ENCODE peak calls at places on chromosomes 7 and 10, in eight cellular contexts. I, T, J, W, F, X, V and Y are unnamed samples.
A peak's percentile ranks its signal among the peaks of the same experiment; 100 is the strongest.

GRCh38 chr7:75734586-75735047 is 4.1 kb downstream of the HIP1 start:
- DNase-seq in J (peak; percentile 74), W (no peak), F (no peak), V (no peak), T (no peak), I (no peak), X (no peak), Y (no peak)

GRCh38 chr7:156021476-156021875 is 209.2 kb upstream of the SHH start:
- DNase-seq in X (no peak), W (no peak), J (no peak), I (no peak), T (no peak), F (no peak), V (no peak), Y (no peak)

GRCh38 chr10:26697163-26697921 is at the start of gene PDSS1:
- DNase-seq in T (peak; percentile 76), I (no peak), V (peak; percentile 73), F (no peak), W (peak; percentile 64), X (peak; percentile 63), J (peak; percentile 70), Y (no peak)

GRCh38 chr7:25963733-25964132 is 188.3 kb upstream of the NFE2L3 start:
- DNase-seq in V (no peak), T (no peak), J (no peak), W (peak; percentile 80), X (no peak), I (no peak), F (no peak), Y (no peak)

GRCh38 chr7:8255680-8256656 is 6.0 kb downstream of the ICA1 start:
- DNase-seq in I (no peak), W (no peak), V (no peak), F (no peak), X (no peak), T (no peak), J (no peak), Y (no peak)

GRCh38 chr7:103657474-103657894 is 211.5 kb upstream of the SLC26A5 start:
- DNase-seq in I (no peak), F (no peak), W (no peak), X (no peak), V (no peak), T (no peak), J (no peak), Y (no peak)

GRCh38 chr10:114647545-114648138 is 10.4 kb downstream of the ABLIM1 start:
- DNase-seq in W (no peak), T (no peak), J (peak; percentile 48), F (no peak), X (no peak), I (no peak), V (no peak), Y (no peak)

GRCh38 chr7:21746949-21747348 is 198.8 kb downstream of the CDCA7L start:
- DNase-seq in T (no peak), J (no peak), F (no peak), I (no peak), X (no peak), V (no peak), W (no peak), Y (no peak)

GRCh38 chr7:132947011-132947410 is 134.9 kb downstream of the CHCHD3 start:
- DNase-seq in T (no peak), X (no peak), V (no peak), J (no peak), F (no peak), I (no peak), W (no peak), Y (no peak)

GRCh38 chr10:91198781-91199180 is 21.7 kb upstream of the PCGF5 start:
- DNase-seq in W (no peak), V (no peak), T (no peak), I (no peak), F (no peak), J (peak; percentile 57), X (peak; percentile 51), Y (no peak)

GRCh38 chr7:158395349-158395748 is 192.3 kb downstream of the PTPRN2 start:
- DNase-seq in I (no peak), W (no peak), V (no peak), J (no peak), X (no peak), T (no peak), F (no peak), Y (no peak)

GRCh38 chr10:68249297-68249696 is 17.4 kb upstream of the ATOH7 start:
- DNase-seq in F (no peak), J (no peak), I (no peak), X (no peak), V (no peak), W (no peak), T (no peak), Y (no peak)

GRCh38 chr10:17415046-17415643 is 39.2 kb downstream of the ST8SIA6 start:
- DNase-seq in I (no peak), F (no peak), T (no peak), V (no peak), X (no peak), J (no peak), W (no peak), Y (no peak)

GRCh38 chr10:28593811-28594210 is 60.9 kb downstream of the WAC start:
- DNase-seq in V (no peak), X (no peak), I (no peak), F (no peak), T (no peak), W (no peak), J (no peak), Y (no peak)

GRCh38 chr10:102781089-102781920 is 37.6 kb downstream of the WBP1L start:
- DNase-seq in F (no peak), X (no peak), W (no peak), V (no peak), T (no peak), I (no peak), J (no peak), Y (no peak)

GRCh38 chr7:1666779-1667565 is 3.1 kb upstream of the ELFN1 start:
- DNase-seq in T (no peak), J (no peak), I (no peak), X (no peak), V (peak; percentile 33), W (no peak), F (no peak), Y (no peak)

GRCh38 chr7:4702961-4703512 is 20.9 kb downstream of the FOXK1 start:
- DNase-seq in F (no peak), I (no peak), W (no peak), X (no peak), T (no peak), V (no peak), J (no peak), Y (no peak)

GRCh38 chr7:76057813-76058145 is 9.9 kb downstream of the MDH2 start:
- DNase-seq in I (no peak), V (no peak), X (no peak), T (no peak), J (no peak), W (peak; percentile 78), F (no peak), Y (no peak)

GRCh38 chr7:6175642-6176041 is 96.8 kb downstream of the CYTH3 start:
- DNase-seq in T (no peak), F (no peak), J (peak; percentile 46), W (no peak), X (no peak), I (no peak), V (no peak), Y (no peak)

GRCh38 chr10:29607576-29607975 is 27.2 kb downstream of the SVIL start:
- DNase-seq in F (no peak), V (no peak), W (no peak), X (no peak), J (no peak), I (no peak), T (no peak), Y (no peak)

GRCh38 chr10:75910032-75910431 is 478.6 kb downstream of the LRMDA start:
- DNase-seq in I (no peak), V (no peak), T (no peak), F (no peak), W (no peak), X (no peak), J (no peak), Y (no peak)

GRCh38 chr10:80896076-80896475 is 358.4 kb downstream of the SH2D4B start:
- DNase-seq in X (no peak), I (no peak), J (no peak), V (no peak), F (no peak), W (no peak), T (no peak), Y (no peak)

GRCh38 chr7:157861031-157861491 is 524.3 kb downstream of the DNAJB6 start:
- DNase-seq in W (peak; percentile 8), T (no peak), I (no peak), V (no peak), X (no peak), J (no peak), F (no peak), Y (no peak)

GRCh38 chr10:73060738-73061635 is 35.7 kb downstream of the P4HA1 start:
- DNase-seq in V (no peak), X (peak; percentile 19), T (no peak), J (peak; percentile 37), I (no peak), W (no peak), F (no peak), Y (no peak)

GRCh38 chr7:81482600-81483186 is 287.2 kb downstream of the HGF start:
- DNase-seq in F (no peak), T (no peak), J (peak; percentile 24), X (peak; percentile 5), W (no peak), V (no peak), I (no peak), Y (no peak)

GRCh38 chr10:80459047-80459865 is 5.1 kb downstream of the TSPAN14 start:
- DNase-seq in I (no peak), J (peak; percentile 97), W (no peak), F (no peak), T (no peak), V (no peak), X (peak; percentile 64), Y (peak; percentile 88)

GRCh38 chr10:71244638-71245419 is 32.5 kb downstream of the UNC5B start:
- DNase-seq in F (peak; percentile 84), J (peak; percentile 80), V (no peak), T (no peak), W (no peak), X (no peak), I (no peak), Y (peak; percentile 97)

GRCh38 chr7:150972094-150972493 is 6.0 kb downstream of the KCNH2 start:
- DNase-seq in V (no peak), T (peak; percentile 53), F (no peak), I (no peak), X (no peak), J (no peak), W (no peak), Y (no peak)

GRCh38 chr7:29866490-29866930 is 60.2 kb downstream of the WIPF3 start:
- DNase-seq in F (no peak), T (no peak), W (peak; percentile 57), J (no peak), X (no peak), V (no peak), I (no peak), Y (no peak)

GRCh38 chr7:148967032-148967372 is 61.3 kb downstream of the PDIA4 start:
- DNase-seq in V (no peak), T (no peak), J (no peak), X (no peak), W (no peak), F (no peak), I (no peak), Y (no peak)

GRCh38 chr7:132782777-132783633 is 206.7 kb upstream of the PLXNA4 start:
- DNase-seq in J (peak; percentile 78), F (peak; percentile 76), T (no peak), V (no peak), X (no peak), W (no peak), I (no peak), Y (peak; percentile 58)